ENCODE peak calls at places on chromosomes 11 and 22, in four cellular contexts. W, S, M and Q are unnamed samples.
A peak's percentile ranks its signal among the peaks of the same experiment; 100 is the strongest.

GRCh38 chr22:17576475-17576874 is 13.2 kb downstream of the SLC25A18 start:
- DNase-seq in S (peak; percentile 82), M (no peak), W (no peak), Q (no peak)

GRCh38 chr22:48096846-48097665 is 1334.6 kb downstream of the TBC1D22A start:
- DNase-seq in W (peak; percentile 16), M (no peak), S (no peak), Q (no peak)

GRCh38 chr11:93271596-93271995 is 58.9 kb upstream of the DEUP1 start:
- DNase-seq in M (no peak), W (no peak), S (no peak), Q (no peak)

GRCh38 chr11:77726524-77726923 is 88.9 kb upstream of the CLNS1A start:
- DNase-seq in S (no peak), M (no peak), W (no peak), Q (no peak)

GRCh38 chr11:124669193-124669592 is 4.3 kb downstream of the SIAE start:
- DNase-seq in M (peak; percentile 25), W (peak; percentile 57), S (no peak), Q (no peak)

GRCh38 chr22:19863571-19863970 is 8.9 kb upstream of the GNB1L start:
- DNase-seq in M (no peak), W (no peak), S (no peak), Q (no peak)

GRCh38 chr11:67422894-67423293 is 5.4 kb upstream of the RPS6KB2 start:
- DNase-seq in W (no peak), M (no peak), S (no peak), Q (no peak)

GRCh38 chr11:29435421-29435820 is 581.4 kb downstream of the KCNA4 start:
- DNase-seq in W (no peak), M (no peak), S (no peak), Q (peak; percentile 35)

GRCh38 chr11:121318848-121319834 is 26.6 kb downstream of the SC5D start:
- DNase-seq in W (peak; percentile 55), M (no peak), S (peak; percentile 10), Q (peak; percentile 14)

GRCh38 chr22:49918911-49919881 is 762 bp downstream of the CRELD2 start:
- DNase-seq in M (no peak), S (no peak), W (no peak), Q (no peak)

GRCh38 chr11:73999581-74000306 is 9.1 kb downstream of the UCP3 start:
- DNase-seq in S (no peak), W (no peak), M (no peak), Q (no peak)

GRCh38 chr11:33860926-33861325 is 30.9 kb downstream of the LMO2 start:
- DNase-seq in M (no peak), W (no peak), S (no peak), Q (no peak)

GRCh38 chr22:24011735-24012068 is 598 bp downstream of the CABIN1 start:
- DNase-seq in W (no peak), S (no peak), M (no peak), Q (no peak)

GRCh38 chr22:42969348-42969975 is 45.5 kb downstream of the PACSIN2 start:
- DNase-seq in W (no peak), S (peak; percentile 46), M (no peak), Q (no peak)

GRCh38 chr11:111185259-111185658 is 60.3 kb upstream of the POU2AF2 start:
- DNase-seq in M (no peak), W (no peak), S (no peak), Q (no peak)

GRCh38 chr11:74581954-74582547 is 10.3 kb upstream of the POLD3 start:
- DNase-seq in S (no peak), M (no peak), W (no peak), Q (no peak)

GRCh38 chr11:2789791-2790580 is 90.2 kb upstream of the KCNQ1OT1 start:
- DNase-seq in S (no peak), W (no peak), M (peak; percentile 8), Q (no peak)

GRCh38 chr11:74538680-74539079 is 45.2 kb upstream of the LIPT2 start:
- DNase-seq in M (no peak), W (peak; percentile 10), S (no peak), Q (no peak)

GRCh38 chr11:2991477-2992233 is 474 bp downstream of the NAP1L4 start:
- DNase-seq in M (no peak), S (no peak), W (no peak), Q (no peak)

GRCh38 chr11:102914238-102915043 is 39.7 kb upstream of the MMP12 start:
- DNase-seq in M (no peak), W (peak; percentile 51), S (no peak), Q (no peak)

GRCh38 chr11:2670541-2671100 is 29.2 kb downstream of the KCNQ1OT1 start:
- DNase-seq in S (no peak), W (no peak), M (no peak), Q (no peak)

GRCh38 chr11:2645779-2646118 is 54.0 kb downstream of the KCNQ1OT1 start:
- DNase-seq in W (no peak), M (no peak), S (no peak), Q (no peak)

GRCh38 chr22:40597541-40598453 is 38.7 kb downstream of the MRTFA start:
- DNase-seq in M (no peak), S (no peak), W (no peak), Q (peak; percentile 70)

GRCh38 chr22:50481440-50482106 is at the start of gene ADM2:
- DNase-seq in W (peak; percentile 81), M (peak; percentile 44), S (no peak), Q (no peak)

GRCh38 chr11:29780756-29781155 is 236.1 kb downstream of the KCNA4 start:
- DNase-seq in S (no peak), W (peak; percentile 6), M (no peak), Q (no peak)

GRCh38 chr22:38901111-38901641 is 29.2 kb upstream of the CBX6 start:
- DNase-seq in M (no peak), S (no peak), W (no peak), Q (no peak)

GRCh38 chr11:19511413-19512183 is 201.0 kb upstream of the NAV2 start:
- DNase-seq in M (no peak), S (no peak), W (no peak), Q (no peak)

GRCh38 chr11:74319139-74319538 is 7.7 kb upstream of the P4HA3 start:
- DNase-seq in W (no peak), M (no peak), S (peak; percentile 75), Q (peak; percentile 34)

GRCh38 chr22:46122980-46123693 is 27.2 kb upstream of the PPARA start:
- DNase-seq in W (no peak), S (no peak), M (no peak), Q (no peak)

GRCh38 chr22:28674121-28674563 is 5.5 kb downstream of the TTC28 start:
- DNase-seq in S (peak; percentile 14), M (no peak), W (no peak), Q (no peak)

GRCh38 chr11:101083334-101083733 is 46.3 kb downstream of the PGR start:
- DNase-seq in S (no peak), M (no peak), W (no peak), Q (no peak)

GRCh38 chr11:66007201-66007634 is 4.6 kb upstream of the CST6 start:
- DNase-seq in W (peak; percentile 30), M (no peak), S (no peak), Q (no peak)

DNA sequence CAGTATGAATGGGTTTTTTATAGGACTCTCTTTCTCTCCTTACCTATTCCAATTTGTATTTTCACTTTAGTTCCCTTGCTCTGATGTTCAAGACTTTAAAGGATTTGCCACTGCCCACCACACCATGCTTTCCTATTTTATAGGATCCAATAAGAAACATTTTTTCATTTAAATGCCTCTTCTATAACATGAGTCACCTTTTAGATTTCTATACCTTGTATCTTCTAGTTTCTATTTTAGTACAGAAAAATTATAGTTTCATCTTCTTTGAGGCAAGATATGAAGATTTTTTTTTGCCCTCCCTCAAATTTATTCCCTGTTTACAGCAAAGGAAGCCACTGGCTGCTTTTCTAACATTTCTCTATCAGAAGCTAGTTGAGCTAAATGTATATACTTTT is 76.8 kb downstream of the ARFGAP2 start:
- DNase-seq in W (no peak), S (no peak), M (no peak), Q (no peak)
- TF ChIP-seq CTCF in W (no peak), S (no peak), M (no peak), Q (no peak)

DNA sequence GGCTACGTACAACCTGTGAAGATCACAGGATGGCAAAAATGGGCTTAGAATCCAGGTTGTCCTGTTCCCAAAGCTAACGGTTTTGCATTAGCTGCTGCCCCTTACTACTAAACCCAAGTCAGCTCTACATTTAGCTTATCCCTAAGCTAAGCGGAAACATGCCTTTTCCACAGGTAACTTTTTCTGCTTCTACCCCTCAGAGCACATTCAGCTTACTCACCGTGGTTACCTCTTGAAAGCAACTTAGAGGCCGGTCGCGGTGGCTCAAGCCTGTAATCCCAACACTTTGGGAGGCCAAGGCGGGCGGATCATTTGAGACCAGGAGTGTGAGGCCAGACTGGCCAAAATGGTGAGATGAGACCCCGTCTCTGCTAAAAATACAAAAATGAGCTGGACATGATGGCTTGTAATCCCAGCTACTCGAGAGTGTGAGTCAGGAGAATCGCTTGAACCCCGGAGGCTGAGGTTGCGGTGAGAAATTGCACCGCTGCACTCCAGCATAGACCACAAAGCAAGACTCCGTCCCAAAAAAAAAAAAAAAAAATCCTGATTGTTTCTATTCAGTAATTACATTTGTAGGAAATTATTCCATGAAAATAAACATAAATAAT is 790 bp upstream of the TMEM41B start:
- DNase-seq in S (no peak), W (peak; percentile 40), M (no peak), Q (no peak)
- TF ChIP-seq CTCF in S (no peak), W (no peak), M (no peak), Q (no peak)

GRCh38 chr11:62981743-62982142 is 3.0 kb downstream of the SLC22A6 start:
- DNase-seq in W (no peak), M (no peak), S (no peak), Q (no peak)
- TF ChIP-seq CTCF in W (peak; percentile 34), M (no peak), S (no peak), Q (peak; percentile 21)

DNA sequence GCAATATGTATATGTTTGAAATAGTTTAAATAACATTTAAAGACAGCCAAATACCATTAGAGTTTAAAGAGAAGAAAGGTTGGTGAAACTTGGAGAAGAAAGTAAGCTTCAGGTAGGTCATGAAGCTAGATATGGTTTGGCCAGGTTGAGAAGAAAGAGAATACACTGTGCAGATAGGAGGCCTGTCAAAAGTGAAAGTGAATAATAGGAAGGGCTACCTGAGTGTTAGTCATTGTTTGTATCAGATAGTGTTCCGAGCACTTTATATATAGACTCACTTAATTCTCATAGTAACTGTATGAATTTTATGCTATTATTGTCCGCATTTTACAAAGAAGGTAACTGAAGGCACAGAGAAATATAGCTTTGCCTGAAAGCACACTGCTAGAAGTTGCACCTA is 56.9 kb downstream of the USP47 start:
- DNase-seq in M (no peak), W (no peak), S (no peak), Q (no peak)
- TF ChIP-seq CTCF in M (no peak), W (no peak), S (no peak), Q (no peak)

GRCh38 chr22:25764270-25765015 is 22.5 kb downstream of the MYO18B start:
- DNase-seq in S (no peak), M (no peak), W (peak; percentile 47), Q (no peak)
- TF ChIP-seq CTCF in S (no peak), M (no peak), W (peak; percentile 43), Q (peak; percentile 37)

DNA sequence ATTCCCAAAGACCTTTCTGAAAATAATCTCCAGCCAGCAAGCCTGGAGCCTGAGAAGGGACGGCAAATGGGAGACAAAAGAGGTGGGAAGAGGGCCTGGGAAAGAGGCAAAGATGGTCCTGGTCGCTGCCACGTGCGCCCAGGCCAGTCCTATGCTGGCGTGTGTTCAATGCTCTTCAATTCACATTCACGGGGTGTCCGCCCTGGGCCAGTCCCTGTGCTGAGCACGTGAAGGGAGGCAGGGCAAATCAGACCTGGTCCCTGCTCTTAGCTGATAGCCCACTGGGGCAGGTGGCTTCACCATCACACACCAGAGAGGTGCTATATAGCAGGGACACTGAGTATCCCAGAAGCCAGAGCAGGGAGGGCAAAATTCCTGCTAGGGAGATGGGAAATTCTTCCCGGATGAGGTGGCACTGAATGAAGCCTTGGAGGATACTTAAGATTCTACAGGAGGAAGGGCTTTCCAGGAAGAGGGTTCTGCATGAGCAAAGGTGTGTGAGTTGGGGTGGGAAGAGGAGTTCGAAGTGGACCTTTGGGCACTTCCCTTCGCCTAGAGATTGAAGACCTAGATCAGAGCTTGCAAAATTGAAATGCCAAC is 148.2 kb downstream of the CHST1 start:
- DNase-seq in S (no peak), M (no peak), W (no peak), Q (no peak)
- TF ChIP-seq CTCF in S (no peak), M (no peak), W (no peak), Q (no peak)